ENCODE peak calls at places on chromosome 15, in six cellular contexts. T is Calu3; O is posterior cingulate gyrus; Z is CD8-positive, alpha-beta memory T cell; C is stimulated activated CD8-positive, alpha-beta memory T cell treated with anti-CD3 and anti-CD28 coated beads, Interleukin-15, amount 100 ng/mL, for 4 hours; G is Right ventricle myocardium superior. E is an unnamed sample.

GRCh38 chr15:84714372-84714771 is 1.6 kb downstream of the SEC11A start:
- DNase-seq in T (no peak), O (no peak), Z (no peak), C (no peak), G (no peak), E (no peak)

GRCh38 chr15:42692536-42692935 is 44.4 kb downstream of the CDAN1 start:
- DNase-seq in T (no peak), O (no peak), Z (no peak), C (no peak), G (no peak), E (no peak)

GRCh38 chr15:53976844-53977392 is 1.3 kb upstream of the UNC13C start:
- DNase-seq in T (peak; percentile 69), O (no peak), Z (no peak), C (no peak), G (no peak), E (peak; percentile 6)

GRCh38 chr15:74385442-74386132 is 18.1 kb upstream of the CYP11A1 start:
- DNase-seq in T (no peak), O (no peak), Z (no peak), C (no peak), G (no peak), E (no peak)

GRCh38 chr15:48652510-48653076 is 7.1 kb upstream of the FBN1 start:
- DNase-seq in T (no peak), O (no peak), Z (no peak), C (no peak), G (no peak), E (no peak)

GRCh38 chr15:76514292-76514691 is 177.7 kb downstream of the ISL2 start:
- DNase-seq in T (no peak), O (no peak), Z (no peak), C (no peak), G (no peak), E (no peak)

GRCh38 chr15:66894986-66895780 is 170.2 kb upstream of the SMAD3 start:
- DNase-seq in T (no peak), O (no peak), Z (no peak), C (no peak), G (no peak), E (no peak)

GRCh38 chr15:62799919-62800318 is 242.6 kb upstream of the TPM1 start:
- DNase-seq in T (no peak), O (no peak), Z (no peak), C (no peak), G (peak; percentile 80), E (no peak)

GRCh38 chr15:73550190-73550589 is 83.0 kb downstream of the NPTN start:
- DNase-seq in T (no peak), O (no peak), Z (no peak), C (no peak), G (no peak), E (no peak)

GRCh38 chr15:35630985-35631384 is 85.0 kb upstream of the DPH6 start:
- DNase-seq in T (no peak), O (no peak), Z (no peak), C (no peak), G (no peak), E (no peak)

GRCh38 chr15:77592768-77593167 is 39.9 kb downstream of the LINGO1 start:
- DNase-seq in T (no peak), O (no peak), Z (no peak), C (no peak), G (no peak), E (no peak)

GRCh38 chr15:82132116-82132515 is 86.3 kb upstream of the MEX3B start:
- DNase-seq in T (no peak), O (no peak), Z (no peak), C (no peak), G (no peak), E (no peak)

GRCh38 chr15:25641762-25642161 is 202.9 kb upstream of the UBE3A start:
- DNase-seq in T (no peak), O (no peak), Z (no peak), C (no peak), G (no peak), E (no peak)

GRCh38 chr15:96361309-96362000 is 31.0 kb downstream of the NR2F2 start:
- DNase-seq in T (no peak), O (no peak), Z (no peak), C (no peak), G (no peak), E (no peak)

GRCh38 chr15:63221346-63221745 is 31.9 kb downstream of the RAB8B start:
- DNase-seq in T (no peak), O (no peak), Z (no peak), C (no peak), G (peak; percentile 44), E (no peak)

GRCh38 chr15:88463870-88464532 is 3.2 kb downstream of the MRPL46 start:
- DNase-seq in T (no peak), O (no peak), Z (no peak), C (no peak), G (no peak), E (no peak)